ENCODE peak calls at places on chromosomes 11 and 22, in five cellular contexts. Z, O, L, V and Y are unnamed samples.

GRCh38 chr11:70547821-70548670 is 149.7 kb downstream of the CTTN start:
- DNase-seq in Z (no peak), O (no peak), L (no peak), V (peak; percentile 76), Y (no peak)

GRCh38 chr22:27857441-27857840 is 55.9 kb upstream of the MN1 start:
- DNase-seq in Z (no peak), O (no peak), L (no peak), V (no peak), Y (no peak)

GRCh38 chr11:34074391-34074790 is 22.9 kb downstream of the CAPRIN1 start:
- DNase-seq in Z (no peak), O (no peak), L (no peak), V (no peak), Y (no peak)

GRCh38 chr11:61956191-61957027 is 6.3 kb downstream of the BEST1 start:
- DNase-seq in Z (no peak), O (no peak), L (no peak), V (peak; percentile 70), Y (no peak)

GRCh38 chr11:111777094-111778046 is 11.2 kb upstream of the PPP2R1B start:
- DNase-seq in Z (peak; percentile 38), O (peak; percentile 66), L (peak; percentile 75), V (no peak), Y (peak; percentile 80)

GRCh38 chr11:9363954-9364912 is 20.2 kb upstream of the IPO7 start:
- DNase-seq in Z (peak; percentile 98), O (peak; percentile 99), L (peak; percentile 96), V (peak; percentile 97), Y (peak; percentile 98)

GRCh38 chr22:48886604-48887393 is 940.9 kb downstream of the BRD1 start:
- DNase-seq in Z (no peak), O (no peak), L (no peak), V (peak; percentile 64), Y (no peak)

GRCh38 chr11:19595840-19596751 is 116.5 kb upstream of the NAV2 start:
- DNase-seq in Z (no peak), O (peak; percentile 38), L (peak; percentile 91), V (no peak), Y (no peak)

GRCh38 chr11:11740081-11740702 is 101.6 kb upstream of the USP47 start:
- DNase-seq in Z (no peak), O (no peak), L (no peak), V (no peak), Y (no peak)

GRCh38 chr11:11465280-11465679 is 112.2 kb upstream of the CSNK2A3 start:
- DNase-seq in Z (no peak), O (no peak), L (no peak), V (no peak), Y (no peak)

GRCh38 chr11:113141010-113141409 is 173.4 kb upstream of the TTC12 start:
- DNase-seq in Z (no peak), O (no peak), L (no peak), V (no peak), Y (no peak)

GRCh38 chr11:9735919-9736318 is 72.0 kb downstream of the SWAP70 start:
- DNase-seq in Z (no peak), O (no peak), L (no peak), V (no peak), Y (no peak)

GRCh38 chr11:103978588-103979580 is 57.6 kb upstream of the DDI1 start:
- DNase-seq in Z (no peak), O (no peak), L (no peak), V (no peak), Y (no peak)

GRCh38 chr22:39658367-39658766 is 87.8 kb downstream of the CACNA1I start:
- DNase-seq in Z (no peak), O (peak; percentile 29), L (no peak), V (no peak), Y (no peak)

GRCh38 chr22:40076702-40077645 is 82.2 kb downstream of the FAM83F start:
- DNase-seq in Z (no peak), O (no peak), L (no peak), V (no peak), Y (peak; percentile 10)

GRCh38 chr11:103863497-103863896 is 172.9 kb upstream of the DDI1 start:
- DNase-seq in Z (no peak), O (no peak), L (no peak), V (no peak), Y (peak; percentile 81)

GRCh38 chr11:56624661-56625110 is 10.0 kb upstream of the OR5M1 start:
- DNase-seq in Z (no peak), O (peak; percentile 77), L (no peak), V (no peak), Y (peak; percentile 28)

GRCh38 chr11:45930031-45930794 is 7.8 kb downstream of the LARGE2 start:
- DNase-seq in Z (peak; percentile 75), O (no peak), L (no peak), V (peak; percentile 95), Y (no peak)

GRCh38 chr11:83046626-83047172 is 25.0 kb downstream of the RAB30 start:
- DNase-seq in Z (no peak), O (no peak), L (peak; percentile 82), V (no peak), Y (no peak)

GRCh38 chr11:1835671-1836010 is 851 bp downstream of the SYT8 start:
- DNase-seq in Z (no peak), O (no peak), L (no peak), V (peak; percentile 72), Y (no peak)

GRCh38 chr11:112834277-112834755 is 126.9 kb upstream of the NCAM1 start:
- DNase-seq in Z (peak; percentile 81), O (no peak), L (no peak), V (no peak), Y (no peak)

GRCh38 chr11:117917591-117917990 is 11.6 kb downstream of the TMPRSS13 start:
- DNase-seq in Z (no peak), O (no peak), L (no peak), V (peak; percentile 27), Y (no peak)

GRCh38 chr22:45033136-45033535 is 23.3 kb upstream of the PHF21B start:
- DNase-seq in Z (no peak), O (no peak), L (no peak), V (no peak), Y (no peak)

GRCh38 chr11:77136074-77136473 is 8.0 kb downstream of the MYO7A start:
- DNase-seq in Z (no peak), O (no peak), L (no peak), V (no peak), Y (no peak)

GRCh38 chr11:100624346-100624745 is 62.7 kb upstream of the ARHGAP42 start:
- DNase-seq in Z (no peak), O (no peak), L (no peak), V (no peak), Y (no peak)

GRCh38 chr11:96620464-96621044 is 230.7 kb downstream of the JRKL start:
- DNase-seq in Z (no peak), O (no peak), L (no peak), V (no peak), Y (no peak)

GRCh38 chr22:30077279-30077678 is 3.0 kb upstream of the HORMAD2 start:
- DNase-seq in Z (no peak), O (no peak), L (no peak), V (no peak), Y (no peak)

GRCh38 chr22:30080805-30081204 is 541 bp downstream of the HORMAD2 start:
- DNase-seq in Z (no peak), O (no peak), L (no peak), V (no peak), Y (no peak)

GRCh38 chr22:30078320-30079311 is 1.6 kb upstream of the HORMAD2 start:
- DNase-seq in Z (peak; percentile 13), O (no peak), L (no peak), V (no peak), Y (peak; percentile 29)

GRCh38 chr22:30074994-30075393 is 5.3 kb upstream of the HORMAD2 start:
- DNase-seq in Z (no peak), O (no peak), L (no peak), V (no peak), Y (no peak)

DNA sequence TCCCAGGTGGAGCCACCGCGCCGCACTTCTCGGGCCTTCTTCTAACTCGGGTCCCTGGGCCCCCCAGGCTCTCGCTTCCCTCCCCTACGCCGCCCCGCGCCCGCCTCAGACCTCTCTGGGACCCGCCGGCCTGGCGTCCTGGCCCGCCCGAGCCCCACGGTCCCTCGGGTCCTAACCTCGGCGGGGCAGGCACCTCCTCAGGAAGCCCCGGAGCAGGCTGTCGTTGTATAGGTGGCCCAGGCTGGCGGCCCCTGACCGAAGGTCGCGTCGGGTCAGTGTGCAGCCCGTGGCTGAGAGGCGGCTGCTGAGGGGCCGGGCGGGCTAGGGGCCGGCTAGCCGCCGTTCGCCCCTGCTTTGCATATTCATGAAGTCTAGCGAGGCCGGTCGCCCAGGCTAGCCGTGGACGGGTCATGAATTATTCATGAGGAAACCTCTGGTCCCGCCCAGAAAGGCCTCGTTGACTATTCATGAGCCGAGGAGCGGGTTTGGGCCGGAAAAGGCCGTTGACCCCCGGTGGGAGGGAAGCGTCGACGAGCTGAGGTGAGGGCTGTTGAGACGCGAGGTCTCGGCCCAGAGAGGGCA is at the start of gene HORMAD2:
- DNase-seq in Z (no peak), O (no peak), L (peak; percentile 22), V (no peak), Y (no peak)
- TF ChIP-seq POLR2A in Z (no peak), O (no peak), L (no peak), V (no peak), Y (no peak)

GRCh38 chr22:36301384-36301828 is 48.5 kb downstream of the APOL1 start:
- DNase-seq in Z (peak; percentile 78), O (peak; percentile 70), L (peak; percentile 60), V (peak; percentile 94), Y (peak; percentile 87)
- TF ChIP-seq POLR2A in Z (no peak), O (no peak), L (no peak), V (no peak), Y (no peak)

GRCh38 chr11:75809991-75810390 is 5.0 kb upstream of the UVRAG start:
- DNase-seq in Z (no peak), O (no peak), L (no peak), V (no peak), Y (no peak)

GRCh38 chr11:75813126-75813525 is 1.9 kb upstream of the UVRAG start:
- DNase-seq in Z (no peak), O (no peak), L (no peak), V (no peak), Y (no peak)

GRCh38 chr11:75811485-75811884 is 3.5 kb upstream of the UVRAG start:
- DNase-seq in Z (no peak), O (no peak), L (no peak), V (no peak), Y (no peak)

GRCh38 chr11:75812542-75813040 is 2.4 kb upstream of the UVRAG start:
- DNase-seq in Z (no peak), O (no peak), L (peak; percentile 28), V (no peak), Y (no peak)

DNA sequence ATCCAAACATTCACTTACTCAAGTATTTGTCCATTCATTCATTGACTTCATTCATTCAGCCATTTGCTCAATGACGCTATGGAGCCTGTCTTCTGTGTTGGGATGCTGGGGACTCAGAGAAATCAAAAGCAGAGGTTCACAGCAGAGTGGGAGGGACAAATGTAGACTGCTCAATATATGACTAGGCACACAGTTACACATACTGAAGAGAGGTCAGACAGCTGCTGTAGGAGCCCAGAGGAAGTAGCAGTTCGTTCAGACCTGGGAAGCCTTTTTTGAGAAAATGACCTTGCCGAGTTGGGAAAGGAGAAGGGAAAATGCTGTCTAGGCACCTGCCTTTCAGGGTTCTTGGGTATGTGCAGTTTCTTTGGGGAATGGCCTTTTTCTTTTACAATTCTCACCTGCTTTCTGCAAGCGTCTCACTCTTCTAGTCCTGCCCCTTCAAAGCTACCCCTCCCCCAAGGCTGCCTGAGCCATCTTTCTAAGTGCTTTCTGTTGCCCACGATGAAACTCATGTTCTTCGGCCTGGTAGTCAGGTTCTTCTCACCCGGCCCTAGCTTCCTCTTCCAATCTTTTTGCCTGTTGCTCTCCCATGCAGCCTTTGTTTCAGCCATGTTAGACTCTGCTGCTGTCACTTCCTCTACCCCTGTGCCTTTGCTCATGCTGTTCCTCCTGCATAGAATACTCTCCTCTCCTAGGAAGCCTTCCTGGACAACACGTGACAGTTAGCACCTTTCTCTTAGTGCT is 4.2 kb upstream of the UVRAG start:
- DNase-seq in Z (no peak), O (no peak), L (no peak), V (no peak), Y (no peak)
- TF ChIP-seq POLR2A in Z (no peak), O (no peak), L (no peak), V (no peak), Y (no peak)

GRCh38 chr22:50523458-50523805 is 2.0 kb downstream of the SCO2 start:
- DNase-seq in Z (no peak), O (no peak), L (no peak), V (no peak), Y (no peak)
- TF ChIP-seq POLR2A in Z (no peak), O (no peak), L (no peak), V (no peak), Y (no peak)